ENCODE peak calls at places on chromosomes 4 and X, in eight cellular contexts. J is esophagus squamous epithelium, D is mammary epithelial cell, P is BJ, E is WTC11, Q is cardiac fibroblast, H is omental fat pad, W is brain microvascular endothelial cell. R is an unnamed sample.

GRCh38 chr4:2363951-2364653 is 54.3 kb downstream of the ZFYVE28 start:
- DNase-seq in D (no peak), E (no peak), Q (no peak), W (no peak), H (no peak), J (no peak), P (no peak), R (no peak)

GRCh38 chr4:89055157-89056080 is 1.6 kb downstream of the FAM13A start:
- DNase-seq in J (no peak), Q (no peak), D (peak), P (no peak), W (no peak), H (no peak), E (no peak), R (no peak)

GRCh38 chr4:95165926-95166524 is 382.7 kb downstream of the UNC5C start:
- DNase-seq in D (peak), P (no peak), E (no peak), H (no peak), J (no peak), Q (peak), W (peak), R (peak)

GRCh38 chr4:174427562-174428140 is 94.6 kb downstream of the HPGD start:
- DNase-seq in H (no peak), D (peak), W (no peak), E (no peak), J (no peak), P (no peak), Q (no peak), R (no peak)

GRCh38 chr4:147975902-147976301 is 244.0 kb downstream of the ARHGAP10 start:
- DNase-seq in P (peak), W (peak), Q (no peak), J (no peak), H (no peak), E (no peak), D (peak), R (no peak)

GRCh38 chr4:160319221-160319867 is 1216.5 kb downstream of the RAPGEF2 start:
- DNase-seq in E (no peak), D (peak), H (no peak), P (no peak), J (no peak), W (peak), Q (no peak), R (no peak)

GRCh38 chrX:155417769-155418168 is 35.9 kb downstream of the F8A2 start:
- DNase-seq in Q (no peak), D (no peak), P (no peak), E (no peak), H (no peak), W (no peak), J (no peak), R (no peak)

GRCh38 chrX:33298622-33299021 is 87.3 kb upstream of the DMD start:
- DNase-seq in J (no peak), W (no peak), D (no peak), E (no peak), P (no peak), H (no peak), Q (no peak), R (no peak)

GRCh38 chrX:44503550-44503949 is 39.1 kb downstream of the FUNDC1 start:
- DNase-seq in W (no peak), P (no peak), Q (no peak), H (no peak), D (no peak), J (no peak), E (no peak), R (no peak)

GRCh38 chr4:10743357-10743756 is 58.8 kb upstream of the CLNK start:
- DNase-seq in W (no peak), P (no peak), D (no peak), H (no peak), E (no peak), Q (no peak), J (no peak), R (no peak)

GRCh38 chr4:97153042-97153441 is 990.2 kb downstream of the STPG2 start:
- DNase-seq in W (peak), E (no peak), P (no peak), Q (peak), D (peak), J (no peak), H (no peak), R (no peak)

GRCh38 chr4:152369903-152370296 is 166.0 kb downstream of the FBXW7 start:
- DNase-seq in E (no peak), H (no peak), P (no peak), Q (no peak), W (no peak), D (no peak), J (no peak), R (no peak)

GRCh38 chrX:63250253-63250868 is 100.8 kb downstream of the SPIN4 start:
- DNase-seq in D (peak), Q (peak), E (peak), P (peak), J (no peak), W (peak), H (no peak), R (peak)

GRCh38 chr4:3210467-3210866 is 38.5 kb upstream of the MSANTD1 start:
- DNase-seq in J (no peak), E (no peak), D (no peak), Q (no peak), H (peak), W (no peak), P (no peak), R (no peak)

GRCh38 chr4:179695175-179695574 is 2252.9 kb upstream of the AGA start:
- DNase-seq in E (no peak), W (peak), P (no peak), D (peak), H (no peak), J (no peak), Q (peak), R (no peak)
- TF ChIP-seq CTCF in E (no peak), W (no peak), P (no peak), D (no peak), H (no peak), J (no peak), Q (no peak), R (no peak)

GRCh38 chr4:179112441-179113170 is 1670.4 kb upstream of the AGA start:
- DNase-seq in P (no peak), D (no peak), E (no peak), J (no peak), H (no peak), Q (no peak), W (no peak), R (no peak)
- TF ChIP-seq CTCF in P (no peak), D (no peak), E (no peak), J (no peak), H (no peak), Q (no peak), W (no peak), R (no peak)

GRCh38 chr4:83981156-83981555 is 445.2 kb downstream of the GPAT3 start:
- DNase-seq in E (no peak), Q (no peak), D (no peak), J (no peak), W (no peak), P (no peak), H (no peak), R (no peak)
- TF ChIP-seq CTCF in E (no peak), Q (no peak), D (no peak), J (no peak), W (no peak), P (no peak), H (no peak), R (no peak)

GRCh38 chrX:74536142-74537010 is 78.0 kb downstream of the RLIM start:
- DNase-seq in Q (peak), E (peak), J (peak), D (peak), P (peak), H (peak), W (peak), R (peak)
- TF ChIP-seq CTCF in Q (peak), E (no peak), J (peak), D (peak), P (peak), H (no peak), W (peak), R (peak)

GRCh38 chrX:11976663-11977062 is 161.6 kb upstream of the FRMPD4 start:
- DNase-seq in P (no peak), J (no peak), W (no peak), Q (no peak), E (no peak), D (no peak), H (no peak), R (no peak)
- TF ChIP-seq CTCF in P (no peak), J (no peak), W (no peak), Q (no peak), E (no peak), D (no peak), H (no peak), R (no peak)

GRCh38 chr4:26132858-26133257 is 188.0 kb upstream of the RBPJ start:
- DNase-seq in H (no peak), J (no peak), Q (no peak), P (no peak), W (no peak), E (peak), D (no peak), R (no peak)
- TF ChIP-seq CTCF in H (no peak), J (no peak), Q (no peak), P (no peak), W (peak), E (no peak), D (peak), R (no peak)

DNA sequence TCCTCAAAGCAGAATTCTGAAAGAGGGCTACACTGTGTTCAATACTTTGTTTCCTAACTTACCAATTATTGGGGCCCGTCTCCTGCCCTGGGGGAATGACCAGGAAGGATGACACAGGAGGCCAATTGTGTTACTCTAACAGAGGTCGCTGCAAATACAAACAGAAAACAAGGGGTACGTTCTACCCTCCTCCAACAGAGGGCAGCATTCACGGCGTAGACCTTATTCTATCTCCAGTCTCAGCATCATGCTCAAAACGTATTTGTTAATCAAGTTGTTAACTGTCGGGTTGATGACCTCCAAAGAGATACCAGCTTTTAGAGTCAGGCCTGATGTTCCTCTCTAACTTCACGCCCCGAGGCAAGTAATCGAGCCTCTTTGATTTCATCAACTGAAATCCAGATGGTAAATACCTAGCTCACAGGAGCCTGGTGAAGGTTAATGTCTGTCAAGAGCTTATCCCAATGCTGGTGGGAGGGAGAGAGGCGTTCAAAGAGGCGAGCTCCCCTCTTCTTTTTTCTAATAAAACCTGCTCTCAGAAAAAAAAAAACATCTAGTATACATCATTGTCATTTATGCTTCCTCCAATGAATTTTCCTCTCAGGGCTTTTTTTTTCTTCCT is 181.0 kb upstream of the KCNIP4 start:
- DNase-seq in H (no peak), P (peak), Q (peak), W (peak), D (peak), J (no peak), E (peak), R (peak)
- TF ChIP-seq CTCF in H (no peak), P (peak), Q (peak), W (peak), D (peak), J (peak), E (peak), R (peak)

GRCh38 chr4:62571494-62571893 is 1371.4 kb downstream of the ADGRL3 start:
- DNase-seq in W (no peak), P (no peak), D (no peak), H (no peak), Q (no peak), J (no peak), E (no peak), R (no peak)
- TF ChIP-seq CTCF in W (no peak), P (no peak), D (no peak), H (no peak), Q (no peak), J (no peak), E (no peak), R (no peak)

DNA sequence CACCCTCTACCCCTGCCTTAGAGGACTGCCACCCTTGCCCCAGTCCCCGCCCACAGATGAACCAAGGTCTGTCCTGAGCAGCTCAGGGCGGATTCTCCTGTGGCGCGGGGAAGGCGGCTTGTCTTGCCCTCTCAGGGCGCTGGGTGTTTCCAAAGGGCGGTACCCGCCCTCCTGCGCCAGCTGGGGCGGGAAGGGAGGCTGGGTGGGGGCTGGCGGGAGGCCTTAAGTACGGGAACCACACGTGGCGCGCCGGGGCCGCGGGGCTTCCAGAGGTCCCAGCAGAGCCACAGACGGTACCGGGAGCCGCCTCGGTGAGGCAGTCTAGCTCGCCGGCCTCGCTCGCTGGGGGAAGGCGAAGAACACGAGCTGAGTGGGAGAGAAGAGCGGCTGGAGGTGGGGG is 361.1 kb downstream of the MID1IP1 start:
- DNase-seq in H (no peak), Q (no peak), E (peak), D (no peak), W (no peak), J (no peak), P (no peak), R (peak)
- TF ChIP-seq CTCF in H (no peak), Q (no peak), E (no peak), D (no peak), W (peak), J (peak), P (no peak), R (peak)

R was measured in neural crest cell.